ENCODE peak calls at places on chromosome 13, in four cellular contexts. One of them, this sample, is unnamed. For H3K4me1, the result is how much of the 10 kb centered on the place peaks cover.

GRCh38 chr13:44969858-44970484 is 19.3 kb downstream of the NUFIP1 start:
- DNase-seq in left ventricle myocardium inferior: no peak
- DNase-seq in naive thymus-derived CD4-positive, alpha-beta T cell: no peak
- DNase-seq in A673: peak
- DNase-seq in this sample: peak

GRCh38 chr13:99895428-99895998 is 76.1 kb downstream of the ZIC5 start:
- DNase-seq in naive thymus-derived CD4-positive, alpha-beta T cell: no peak
- DNase-seq in left ventricle myocardium inferior: no peak
- DNase-seq in A673: no peak
- DNase-seq in this sample: peak

GRCh38 chr13:80551650-80552497 is 210.9 kb upstream of the SPRY2 start:
- DNase-seq in A673: peak
- DNase-seq in left ventricle myocardium inferior: no peak
- DNase-seq in naive thymus-derived CD4-positive, alpha-beta T cell: no peak
- DNase-seq in this sample: no peak

GRCh38 chr13:63408227-63409202 is 1992.9 kb upstream of the PCDH20 start:
- DNase-seq in naive thymus-derived CD4-positive, alpha-beta T cell: no peak
- DNase-seq in left ventricle myocardium inferior: no peak
- DNase-seq in A673: peak
- DNase-seq in this sample: peak

GRCh38 chr13:73365240-73365639 is 306.4 kb downstream of the KLF5 start:
- DNase-seq in naive thymus-derived CD4-positive, alpha-beta T cell: no peak
- DNase-seq in A673: no peak
- DNase-seq in left ventricle myocardium inferior: no peak
- DNase-seq in this sample: no peak

GRCh38 chr13:66520511-66521390 is 709.4 kb downstream of the PCDH9 start:
- DNase-seq in naive thymus-derived CD4-positive, alpha-beta T cell: no peak
- DNase-seq in left ventricle myocardium inferior: no peak
- DNase-seq in A673: no peak
- DNase-seq in this sample: no peak

GRCh38 chr13:30308548-30308947 is 1.2 kb upstream of the KATNAL1 start:
- DNase-seq in naive thymus-derived CD4-positive, alpha-beta T cell: no peak
- DNase-seq in A673: peak
- DNase-seq in left ventricle myocardium inferior: no peak
- DNase-seq in this sample: no peak

GRCh38 chr13:29771247-29771646 is 79.2 kb downstream of the UBL3 start:
- DNase-seq in naive thymus-derived CD4-positive, alpha-beta T cell: peak
- DNase-seq in left ventricle myocardium inferior: no peak
- DNase-seq in A673: peak
- DNase-seq in this sample: peak

GRCh38 chr13:103639326-103639725 is 573.1 kb upstream of the SLC10A2 start:
- DNase-seq in naive thymus-derived CD4-positive, alpha-beta T cell: no peak
- DNase-seq in left ventricle myocardium inferior: no peak
- DNase-seq in A673: no peak
- DNase-seq in this sample: no peak

GRCh38 chr13:67443901-67444300 is 213.8 kb upstream of the PCDH9 start:
- DNase-seq in left ventricle myocardium inferior: no peak
- DNase-seq in naive thymus-derived CD4-positive, alpha-beta T cell: no peak
- DNase-seq in A673: no peak
- DNase-seq in this sample: no peak

GRCh38 chr13:32735859-32736258 is 149.6 kb downstream of the PDS5B start:
- DNase-seq in naive thymus-derived CD4-positive, alpha-beta T cell: no peak
- DNase-seq in A673: no peak
- DNase-seq in left ventricle myocardium inferior: no peak
- DNase-seq in this sample: no peak

GRCh38 chr13:102487330-102487729 is 85.5 kb upstream of the FGF14 start:
- DNase-seq in naive thymus-derived CD4-positive, alpha-beta T cell: no peak
- DNase-seq in left ventricle myocardium inferior: no peak
- DNase-seq in A673: peak
- DNase-seq in this sample: no peak

GRCh38 chr13:84571264-84571663 is 689.0 kb upstream of the SLITRK1 start:
- DNase-seq in A673: peak
- DNase-seq in left ventricle myocardium inferior: no peak
- DNase-seq in naive thymus-derived CD4-positive, alpha-beta T cell: no peak
- DNase-seq in this sample: peak

GRCh38 chr13:36480726-36481485 is 48.6 kb downstream of the CCNA1 start:
- DNase-seq in left ventricle myocardium inferior: no peak
- DNase-seq in naive thymus-derived CD4-positive, alpha-beta T cell: no peak
- DNase-seq in A673: peak
- DNase-seq in this sample: no peak

GRCh38 chr13:46515793-46516192 is 37.2 kb upstream of the LRCH1 start:
- DNase-seq in A673: no peak
- DNase-seq in left ventricle myocardium inferior: no peak
- DNase-seq in naive thymus-derived CD4-positive, alpha-beta T cell: no peak
- DNase-seq in this sample: no peak

GRCh38 chr13:78393286-78393685 is 210.1 kb downstream of the POU4F1 start:
- DNase-seq in naive thymus-derived CD4-positive, alpha-beta T cell: no peak
- DNase-seq in left ventricle myocardium inferior: no peak
- DNase-seq in A673: no peak
- DNase-seq in this sample: no peak

GRCh38 chr13:36131215-36131930 is at the start of gene DCLK1:
- DNase-seq in naive thymus-derived CD4-positive, alpha-beta T cell: no peak
- DNase-seq in left ventricle myocardium inferior: peak
- DNase-seq in A673: peak
- DNase-seq in this sample: peak

GRCh38 chr13:102710261-102710679 is 15.4 kb upstream of the METTL21C start:
- DNase-seq in naive thymus-derived CD4-positive, alpha-beta T cell: no peak
- DNase-seq in left ventricle myocardium inferior: no peak
- DNase-seq in A673: no peak
- DNase-seq in this sample: no peak

GRCh38 chr13:104385409-104385808 is 1319.2 kb upstream of the SLC10A2 start:
- DNase-seq in naive thymus-derived CD4-positive, alpha-beta T cell: no peak
- DNase-seq in left ventricle myocardium inferior: no peak
- DNase-seq in A673: no peak
- DNase-seq in this sample: no peak

GRCh38 chr13:96804186-96804585 is 190.1 kb downstream of the OXGR1 start:
- DNase-seq in A673: no peak
- DNase-seq in naive thymus-derived CD4-positive, alpha-beta T cell: no peak
- DNase-seq in left ventricle myocardium inferior: no peak
- DNase-seq in this sample: no peak

GRCh38 chr13:59531571-59532091 is 632.1 kb downstream of the DIAPH3 start:
- DNase-seq in naive thymus-derived CD4-positive, alpha-beta T cell: peak
- DNase-seq in A673: peak
- DNase-seq in left ventricle myocardium inferior: peak
- DNase-seq in this sample: peak

GRCh38 chr13:45446181-45446580 is 18.6 kb upstream of the COG3 start:
- DNase-seq in left ventricle myocardium inferior: no peak
- DNase-seq in A673: no peak
- DNase-seq in naive thymus-derived CD4-positive, alpha-beta T cell: no peak
- DNase-seq in this sample: no peak

GRCh38 chr13:66414196-66414800 is 815.8 kb downstream of the PCDH9 start:
- DNase-seq in left ventricle myocardium inferior: no peak
- DNase-seq in A673: no peak
- DNase-seq in naive thymus-derived CD4-positive, alpha-beta T cell: no peak
- DNase-seq in this sample: no peak

DNA sequence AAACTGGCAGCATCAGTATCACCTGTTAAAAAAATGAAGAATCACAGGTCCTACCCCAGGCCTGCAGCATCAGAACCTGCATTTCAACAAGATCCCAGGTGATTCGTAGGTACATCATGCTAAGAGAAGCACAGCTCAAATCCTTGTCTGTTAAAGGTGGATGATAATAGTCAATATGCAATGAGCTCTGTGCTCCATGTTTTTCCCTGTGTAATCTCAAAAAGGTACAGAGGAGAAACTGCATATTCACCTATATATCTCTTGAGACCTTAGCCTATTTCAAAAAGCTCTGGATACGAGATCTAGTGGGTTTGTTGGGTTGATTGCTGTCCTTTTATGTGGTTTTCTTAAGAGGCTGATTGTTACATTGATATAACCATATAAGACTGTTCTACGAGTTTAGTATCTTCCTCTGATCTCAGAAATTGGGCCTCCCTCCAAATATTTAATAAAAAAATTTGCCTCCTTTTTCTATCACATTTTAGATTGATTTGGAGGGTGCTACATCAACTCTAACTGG is 148.9 kb downstream of the DCT start:
- DNase-seq in left ventricle myocardium inferior: no peak
- DNase-seq in A673: no peak
- DNase-seq in naive thymus-derived CD4-positive, alpha-beta T cell: peak
- DNase-seq in this sample: no peak
- H3K27ac ChIP-seq in left ventricle myocardium inferior: peak
- H3K27ac ChIP-seq in A673: no peak
- H3K27ac ChIP-seq in naive thymus-derived CD4-positive, alpha-beta T cell: no peak
- H3K27ac ChIP-seq in this sample: no peak

DNA sequence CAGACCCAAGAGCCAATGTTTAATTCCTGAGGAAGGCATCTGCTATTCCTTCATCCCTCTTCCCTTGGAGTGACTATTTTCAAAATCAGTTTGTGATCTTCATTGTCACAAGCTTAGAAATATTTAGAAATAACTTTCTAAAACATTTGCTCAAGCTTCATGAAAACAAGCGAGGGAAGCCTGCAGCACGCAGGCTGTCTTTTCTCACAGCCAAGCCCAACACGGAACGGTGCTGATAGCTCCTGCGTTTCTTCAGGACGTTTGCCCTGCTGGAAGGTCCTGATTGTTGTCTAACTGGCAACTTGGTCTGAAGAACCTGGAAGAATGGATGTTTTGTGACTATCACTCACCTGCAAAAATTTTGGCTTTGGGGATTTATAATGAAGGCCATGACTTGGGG is 152.5 kb downstream of the FGF9 start:
- DNase-seq in A673: no peak
- DNase-seq in naive thymus-derived CD4-positive, alpha-beta T cell: no peak
- DNase-seq in left ventricle myocardium inferior: no peak
- DNase-seq in this sample: no peak
- H3K4me1 ChIP-seq in A673: under half
- H3K4me1 ChIP-seq in naive thymus-derived CD4-positive, alpha-beta T cell: under half
- H3K4me1 ChIP-seq in left ventricle myocardium inferior: under half
- H3K4me1 ChIP-seq in this sample: under half

DNA sequence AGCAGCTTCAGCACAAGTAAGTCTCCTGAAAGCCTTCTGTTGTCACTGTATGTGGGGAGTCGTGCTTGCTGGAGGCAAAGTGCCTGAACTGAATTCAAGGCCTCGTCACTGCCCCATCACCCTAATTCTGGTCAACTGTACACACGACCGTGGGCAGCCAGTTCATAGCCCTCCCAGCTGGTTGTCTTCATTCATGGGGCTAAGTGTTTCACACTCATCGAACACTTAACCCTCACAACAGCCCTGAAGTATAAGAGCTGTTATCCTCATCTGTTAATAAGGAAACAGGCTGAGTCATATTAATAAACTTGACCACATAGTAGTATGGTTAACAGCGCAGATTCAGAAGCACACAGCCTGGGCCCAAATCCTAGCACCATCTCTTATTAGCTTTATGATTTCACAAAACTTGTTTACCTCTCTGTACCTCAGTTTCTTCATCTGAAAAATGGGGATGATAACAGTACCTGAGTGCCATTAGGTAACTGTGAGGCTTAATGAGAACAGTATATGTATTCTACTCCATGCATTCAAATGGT is 66.7 kb downstream of the CDADC1 start:
- DNase-seq in A673: no peak
- DNase-seq in left ventricle myocardium inferior: no peak
- DNase-seq in naive thymus-derived CD4-positive, alpha-beta T cell: no peak
- DNase-seq in this sample: no peak
- H3K27ac ChIP-seq in A673: no peak
- H3K27ac ChIP-seq in left ventricle myocardium inferior: peak
- H3K27ac ChIP-seq in naive thymus-derived CD4-positive, alpha-beta T cell: no peak
- H3K27ac ChIP-seq in this sample: no peak

DNA sequence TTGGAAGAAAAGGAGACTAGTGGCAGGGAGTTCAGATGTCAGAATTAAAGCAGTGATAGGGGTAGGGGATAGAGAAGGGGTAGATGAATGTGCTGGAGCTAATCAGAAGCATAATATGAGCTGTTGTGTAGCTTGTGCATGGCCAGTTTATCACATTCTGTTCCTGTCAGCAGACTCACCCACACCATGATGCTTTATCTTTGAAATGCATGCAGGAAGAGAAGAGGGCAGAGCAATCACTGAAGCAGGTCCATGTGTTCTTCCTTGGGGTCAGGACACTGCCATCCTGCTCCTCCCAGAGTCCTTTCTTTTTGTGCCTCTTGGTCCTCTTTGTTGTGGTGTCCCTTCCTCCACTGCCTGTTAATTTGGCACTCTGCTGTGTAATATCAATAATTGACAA is 5.8 kb downstream of the CHAMP1 start:
- DNase-seq in A673: no peak
- DNase-seq in left ventricle myocardium inferior: no peak
- DNase-seq in naive thymus-derived CD4-positive, alpha-beta T cell: no peak
- DNase-seq in this sample: no peak
- H3K4me1 ChIP-seq in A673: under half
- H3K4me1 ChIP-seq in left ventricle myocardium inferior: half or more
- H3K4me1 ChIP-seq in naive thymus-derived CD4-positive, alpha-beta T cell: under half
- H3K4me1 ChIP-seq in this sample: under half

GRCh38 chr13:27353166-27353583 is 71.2 kb upstream of the GTF3A start:
- DNase-seq in A673: no peak
- DNase-seq in left ventricle myocardium inferior: no peak
- DNase-seq in naive thymus-derived CD4-positive, alpha-beta T cell: no peak
- DNase-seq in this sample: no peak
- H3K27ac ChIP-seq in A673: no peak
- H3K27ac ChIP-seq in left ventricle myocardium inferior: no peak
- H3K27ac ChIP-seq in naive thymus-derived CD4-positive, alpha-beta T cell: no peak
- H3K27ac ChIP-seq in this sample: no peak

GRCh38 chr13:110706570-110707378 is 858 bp upstream of the CARS2 start:
- DNase-seq in A673: no peak
- DNase-seq in naive thymus-derived CD4-positive, alpha-beta T cell: no peak
- DNase-seq in left ventricle myocardium inferior: no peak
- DNase-seq in this sample: no peak
- H3K4me1 ChIP-seq in A673: under half
- H3K4me1 ChIP-seq in naive thymus-derived CD4-positive, alpha-beta T cell: under half
- H3K4me1 ChIP-seq in left ventricle myocardium inferior: half or more
- H3K4me1 ChIP-seq in this sample: under half

DNA sequence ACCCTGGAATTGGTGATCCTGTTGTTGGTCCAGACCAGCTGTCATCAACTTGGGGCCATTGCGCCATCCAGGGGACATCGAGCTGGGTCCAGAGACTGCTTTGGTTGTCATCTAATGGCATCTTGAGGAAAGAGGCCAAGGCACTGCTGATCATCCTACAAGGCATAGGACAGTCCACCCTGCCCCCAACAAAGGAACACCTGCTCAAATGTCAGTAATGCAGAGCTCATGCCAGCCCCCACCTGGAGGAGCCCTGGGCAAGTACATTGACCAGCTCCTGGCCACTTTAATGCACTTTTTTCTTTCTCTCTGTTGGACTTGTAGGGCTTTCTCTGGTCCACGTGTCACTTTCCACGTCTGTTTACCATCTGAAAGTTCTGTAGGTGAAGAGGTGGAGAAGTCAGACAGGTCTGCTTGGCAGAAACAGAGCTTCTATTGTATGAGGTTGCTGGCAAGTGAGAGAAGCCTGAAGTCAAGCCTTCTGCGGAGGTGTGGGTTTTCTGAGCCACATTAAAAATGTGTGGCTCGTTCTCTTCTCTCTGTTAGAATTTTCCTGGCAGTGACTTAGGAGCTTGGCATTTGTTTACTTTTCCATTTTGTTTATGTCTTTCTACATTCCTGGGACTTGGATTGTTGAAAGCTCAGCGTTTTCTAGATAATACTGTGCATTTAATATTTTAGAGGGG is 124.0 kb upstream of the RNF113B start:
- DNase-seq in naive thymus-derived CD4-positive, alpha-beta T cell: no peak
- DNase-seq in left ventricle myocardium inferior: no peak
- DNase-seq in A673: no peak
- DNase-seq in this sample: no peak
- H3K27ac ChIP-seq in naive thymus-derived CD4-positive, alpha-beta T cell: no peak
- H3K27ac ChIP-seq in left ventricle myocardium inferior: no peak
- H3K27ac ChIP-seq in A673: no peak
- H3K27ac ChIP-seq in this sample: no peak

GRCh38 chr13:112692104-112692503 is 2.3 kb downstream of the ATP11A start:
- DNase-seq in naive thymus-derived CD4-positive, alpha-beta T cell: no peak
- DNase-seq in left ventricle myocardium inferior: no peak
- DNase-seq in A673: no peak
- DNase-seq in this sample: no peak
- H3K4me1 ChIP-seq in naive thymus-derived CD4-positive, alpha-beta T cell: under half
- H3K4me1 ChIP-seq in left ventricle myocardium inferior: half or more
- H3K4me1 ChIP-seq in A673: under half
- H3K4me1 ChIP-seq in this sample: under half